ENCODE peak calls at places on chromosome 3, in seven cellular contexts. One of them, this sample, is unnamed.
A peak's percentile ranks its signal among the peaks of the same experiment; 100 is the strongest.

GRCh38 chr3:23723153-23723552 is 82.6 kb upstream of the UBE2E1 start:
- DNase-seq in AG10803: no peak
- DNase-seq in CD8-positive, alpha-beta T cell: no peak
- DNase-seq in upper lobe of right lung: no peak
- DNase-seq in GM23338: no peak
- DNase-seq in heart right ventricle: no peak
- DNase-seq in ovary: no peak
- DNase-seq in this sample: no peak

GRCh38 chr3:160981217-160981938 is 123.8 kb downstream of the B3GALNT1 start:
- DNase-seq in ovary: no peak
- DNase-seq in heart right ventricle: no peak
- DNase-seq in AG10803: peak; percentile 3
- DNase-seq in upper lobe of right lung: no peak
- DNase-seq in GM23338: no peak
- DNase-seq in CD8-positive, alpha-beta T cell: no peak
- DNase-seq in this sample: no peak

GRCh38 chr3:50138266-50139230 is 16.6 kb upstream of the SEMA3F start:
- DNase-seq in GM23338: peak; percentile 84
- DNase-seq in CD8-positive, alpha-beta T cell: no peak
- DNase-seq in upper lobe of right lung: no peak
- DNase-seq in AG10803: no peak
- DNase-seq in ovary: no peak
- DNase-seq in heart right ventricle: no peak
- DNase-seq in this sample: no peak

GRCh38 chr3:195866686-195867511 is 41.5 kb downstream of the TNK2 start:
- DNase-seq in upper lobe of right lung: no peak
- DNase-seq in ovary: no peak
- DNase-seq in GM23338: no peak
- DNase-seq in AG10803: no peak
- DNase-seq in CD8-positive, alpha-beta T cell: no peak
- DNase-seq in heart right ventricle: no peak
- DNase-seq in this sample: no peak

GRCh38 chr3:194112120-194113106 is 23.5 kb upstream of the HES1 start:
- DNase-seq in CD8-positive, alpha-beta T cell: no peak
- DNase-seq in ovary: no peak
- DNase-seq in GM23338: no peak
- DNase-seq in upper lobe of right lung: no peak
- DNase-seq in heart right ventricle: no peak
- DNase-seq in AG10803: no peak
- DNase-seq in this sample: no peak

GRCh38 chr3:12400795-12401194 is 83.5 kb upstream of the TSEN2 start:
- DNase-seq in heart right ventricle: no peak
- DNase-seq in ovary: no peak
- DNase-seq in AG10803: peak; percentile 56
- DNase-seq in CD8-positive, alpha-beta T cell: no peak
- DNase-seq in upper lobe of right lung: no peak
- DNase-seq in GM23338: no peak
- DNase-seq in this sample: peak; percentile 54

GRCh38 chr3:127715541-127715940 is 42.8 kb downstream of the ABTB1 start:
- DNase-seq in GM23338: no peak
- DNase-seq in upper lobe of right lung: peak; percentile 35
- DNase-seq in CD8-positive, alpha-beta T cell: no peak
- DNase-seq in heart right ventricle: no peak
- DNase-seq in AG10803: no peak
- DNase-seq in ovary: no peak
- DNase-seq in this sample: no peak

GRCh38 chr3:32399030-32399620 is 7.5 kb downstream of the CMTM7 start:
- DNase-seq in CD8-positive, alpha-beta T cell: no peak
- DNase-seq in heart right ventricle: no peak
- DNase-seq in upper lobe of right lung: no peak
- DNase-seq in ovary: no peak
- DNase-seq in AG10803: peak; percentile 47
- DNase-seq in GM23338: peak; percentile 85
- DNase-seq in this sample: no peak

GRCh38 chr3:128875556-128876120 is 3.8 kb upstream of the ACAD9 start:
- DNase-seq in AG10803: no peak
- DNase-seq in ovary: no peak
- DNase-seq in upper lobe of right lung: no peak
- DNase-seq in heart right ventricle: peak; percentile 33
- DNase-seq in GM23338: peak; percentile 86
- DNase-seq in CD8-positive, alpha-beta T cell: peak; percentile 41
- DNase-seq in this sample: no peak

GRCh38 chr3:184656991-184657669 is 54.7 kb downstream of the MAGEF1 start:
- DNase-seq in AG10803: peak; percentile 57
- DNase-seq in CD8-positive, alpha-beta T cell: no peak
- DNase-seq in upper lobe of right lung: no peak
- DNase-seq in heart right ventricle: no peak
- DNase-seq in ovary: no peak
- DNase-seq in GM23338: no peak
- DNase-seq in this sample: peak; percentile 62

GRCh38 chr3:183581496-183582155 is 26.1 kb upstream of the KLHL6 start:
- DNase-seq in CD8-positive, alpha-beta T cell: no peak
- DNase-seq in ovary: no peak
- DNase-seq in upper lobe of right lung: no peak
- DNase-seq in GM23338: no peak
- DNase-seq in AG10803: no peak
- DNase-seq in heart right ventricle: no peak
- DNase-seq in this sample: no peak

GRCh38 chr3:115072265-115073008 is 74.7 kb downstream of the ZBTB20 start:
- DNase-seq in heart right ventricle: no peak
- DNase-seq in ovary: no peak
- DNase-seq in upper lobe of right lung: no peak
- DNase-seq in CD8-positive, alpha-beta T cell: no peak
- DNase-seq in GM23338: no peak
- DNase-seq in AG10803: peak; percentile 66
- DNase-seq in this sample: no peak

GRCh38 chr3:167700926-167701325 is 33.8 kb downstream of the PDCD10 start:
- DNase-seq in heart right ventricle: no peak
- DNase-seq in ovary: no peak
- DNase-seq in upper lobe of right lung: no peak
- DNase-seq in AG10803: no peak
- DNase-seq in GM23338: no peak
- DNase-seq in CD8-positive, alpha-beta T cell: no peak
- DNase-seq in this sample: no peak

GRCh38 chr3:127456471-127457093 is 134.0 kb downstream of the TPRA1 start:
- DNase-seq in heart right ventricle: no peak
- DNase-seq in ovary: peak; percentile 34
- DNase-seq in CD8-positive, alpha-beta T cell: no peak
- DNase-seq in GM23338: peak; percentile 16
- DNase-seq in AG10803: peak; percentile 37
- DNase-seq in upper lobe of right lung: peak; percentile 64
- DNase-seq in this sample: no peak

GRCh38 chr3:127888564-127889107 is 26.4 kb upstream of the KBTBD12 start:
- DNase-seq in heart right ventricle: no peak
- DNase-seq in ovary: no peak
- DNase-seq in upper lobe of right lung: no peak
- DNase-seq in GM23338: no peak
- DNase-seq in CD8-positive, alpha-beta T cell: no peak
- DNase-seq in AG10803: no peak
- DNase-seq in this sample: no peak

GRCh38 chr3:49399467-49399866 is 12.3 kb downstream of the RHOA start:
- DNase-seq in AG10803: no peak
- DNase-seq in heart right ventricle: no peak
- DNase-seq in GM23338: no peak
- DNase-seq in upper lobe of right lung: no peak
- DNase-seq in CD8-positive, alpha-beta T cell: no peak
- DNase-seq in ovary: no peak
- DNase-seq in this sample: no peak

GRCh38 chr3:130093741-130094391 is 12.2 kb downstream of the ALG1L2 start:
- DNase-seq in CD8-positive, alpha-beta T cell: peak; percentile 4
- DNase-seq in AG10803: no peak
- DNase-seq in ovary: no peak
- DNase-seq in GM23338: peak; percentile 51
- DNase-seq in heart right ventricle: no peak
- DNase-seq in upper lobe of right lung: no peak
- DNase-seq in this sample: no peak

GRCh38 chr3:88433572-88433971 is 283.8 kb downstream of the C3orf38 start:
- DNase-seq in AG10803: no peak
- DNase-seq in heart right ventricle: no peak
- DNase-seq in GM23338: no peak
- DNase-seq in upper lobe of right lung: no peak
- DNase-seq in CD8-positive, alpha-beta T cell: no peak
- DNase-seq in ovary: no peak
- DNase-seq in this sample: no peak

GRCh38 chr3:50516048-50516871 is 12.8 kb upstream of the CACNA2D2 start:
- DNase-seq in heart right ventricle: peak; percentile 82
- DNase-seq in AG10803: no peak
- DNase-seq in GM23338: peak; percentile 87
- DNase-seq in CD8-positive, alpha-beta T cell: no peak
- DNase-seq in upper lobe of right lung: peak; percentile 88
- DNase-seq in ovary: peak; percentile 69
- DNase-seq in this sample: no peak

GRCh38 chr3:40985195-40985594 is 214.1 kb upstream of the CTNNB1 start:
- DNase-seq in upper lobe of right lung: no peak
- DNase-seq in heart right ventricle: no peak
- DNase-seq in ovary: no peak
- DNase-seq in AG10803: no peak
- DNase-seq in CD8-positive, alpha-beta T cell: no peak
- DNase-seq in GM23338: no peak
- DNase-seq in this sample: no peak

GRCh38 chr3:38168151-38168987 is 3.0 kb downstream of the OXSR1 start:
- DNase-seq in heart right ventricle: no peak
- DNase-seq in ovary: no peak
- DNase-seq in upper lobe of right lung: no peak
- DNase-seq in AG10803: peak; percentile 56
- DNase-seq in CD8-positive, alpha-beta T cell: no peak
- DNase-seq in GM23338: no peak
- DNase-seq in this sample: no peak

GRCh38 chr3:140186421-140186920 is 251.5 kb downstream of the CLSTN2 start:
- DNase-seq in CD8-positive, alpha-beta T cell: no peak
- DNase-seq in GM23338: no peak
- DNase-seq in ovary: no peak
- DNase-seq in upper lobe of right lung: no peak
- DNase-seq in AG10803: peak; percentile 40
- DNase-seq in heart right ventricle: no peak
- DNase-seq in this sample: peak; percentile 17

GRCh38 chr3:97389883-97390282 is 374.7 kb upstream of the ARL6 start:
- DNase-seq in upper lobe of right lung: no peak
- DNase-seq in GM23338: peak; percentile 39
- DNase-seq in AG10803: no peak
- DNase-seq in CD8-positive, alpha-beta T cell: no peak
- DNase-seq in ovary: no peak
- DNase-seq in heart right ventricle: no peak
- DNase-seq in this sample: no peak

GRCh38 chr3:126432361-126432760 is 37.7 kb downstream of the CFAP100 start:
- DNase-seq in GM23338: no peak
- DNase-seq in AG10803: peak; percentile 17
- DNase-seq in CD8-positive, alpha-beta T cell: no peak
- DNase-seq in heart right ventricle: no peak
- DNase-seq in upper lobe of right lung: no peak
- DNase-seq in ovary: no peak
- DNase-seq in this sample: no peak

GRCh38 chr3:93988283-93988682 is 8.3 kb downstream of the ARL13B start:
- DNase-seq in CD8-positive, alpha-beta T cell: no peak
- DNase-seq in upper lobe of right lung: no peak
- DNase-seq in AG10803: no peak
- DNase-seq in GM23338: no peak
- DNase-seq in ovary: no peak
- DNase-seq in heart right ventricle: no peak
- DNase-seq in this sample: no peak

GRCh38 chr3:69761896-69762789 is 22.9 kb downstream of the MITF start:
- DNase-seq in upper lobe of right lung: no peak
- DNase-seq in GM23338: no peak
- DNase-seq in CD8-positive, alpha-beta T cell: no peak
- DNase-seq in AG10803: peak; percentile 77
- DNase-seq in heart right ventricle: no peak
- DNase-seq in ovary: no peak
- DNase-seq in this sample: peak; percentile 72

GRCh38 chr3:87706176-87706575 is 352.6 kb downstream of the CGGBP1 start:
- DNase-seq in AG10803: no peak
- DNase-seq in ovary: no peak
- DNase-seq in GM23338: no peak
- DNase-seq in upper lobe of right lung: no peak
- DNase-seq in CD8-positive, alpha-beta T cell: no peak
- DNase-seq in heart right ventricle: no peak
- DNase-seq in this sample: no peak

GRCh38 chr3:61809879-61810278 is 248.5 kb downstream of the PTPRG start:
- DNase-seq in AG10803: no peak
- DNase-seq in GM23338: no peak
- DNase-seq in CD8-positive, alpha-beta T cell: no peak
- DNase-seq in upper lobe of right lung: no peak
- DNase-seq in heart right ventricle: peak; percentile 41
- DNase-seq in ovary: peak; percentile 56
- DNase-seq in this sample: no peak

GRCh38 chr3:14280326-14280725 is 101.7 kb downstream of the LSM3 start:
- DNase-seq in ovary: no peak
- DNase-seq in AG10803: no peak
- DNase-seq in heart right ventricle: no peak
- DNase-seq in GM23338: no peak
- DNase-seq in CD8-positive, alpha-beta T cell: no peak
- DNase-seq in upper lobe of right lung: no peak
- DNase-seq in this sample: no peak

GRCh38 chr3:155978324-155978723 is 107.9 kb downstream of the GMPS start:
- DNase-seq in AG10803: no peak
- DNase-seq in CD8-positive, alpha-beta T cell: no peak
- DNase-seq in ovary: no peak
- DNase-seq in GM23338: no peak
- DNase-seq in upper lobe of right lung: no peak
- DNase-seq in heart right ventricle: no peak
- DNase-seq in this sample: no peak
- TF ChIP-seq CTCF in AG10803: peak; percentile 43
- TF ChIP-seq CTCF in CD8-positive, alpha-beta T cell: no peak
- TF ChIP-seq CTCF in ovary: no peak
- TF ChIP-seq CTCF in GM23338: peak; percentile 72
- TF ChIP-seq CTCF in upper lobe of right lung: peak; percentile 20
- TF ChIP-seq CTCF in heart right ventricle: no peak
- TF ChIP-seq CTCF in this sample: peak; percentile 3

DNA sequence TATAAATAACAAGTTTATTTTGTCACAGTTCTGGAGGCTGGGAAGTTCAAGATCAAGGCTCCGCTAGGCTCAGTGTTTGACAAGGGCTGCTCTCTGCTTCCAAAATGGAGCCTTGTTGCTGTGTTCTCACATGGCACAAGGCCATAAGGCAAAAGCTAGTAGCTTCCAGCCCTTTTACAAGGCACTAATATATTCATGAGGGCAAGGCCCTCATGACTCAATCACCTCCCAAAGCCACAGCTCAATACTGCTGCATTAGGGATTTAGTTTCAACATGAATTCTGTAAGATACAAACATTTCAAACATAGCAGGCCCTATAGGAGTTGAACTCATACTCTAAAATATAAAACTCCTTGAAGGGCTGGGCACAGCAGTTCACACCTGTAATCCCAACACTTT is 30.2 kb downstream of the ZBTB11 start:
- DNase-seq in ovary: no peak
- DNase-seq in upper lobe of right lung: no peak
- DNase-seq in CD8-positive, alpha-beta T cell: no peak
- DNase-seq in heart right ventricle: no peak
- DNase-seq in GM23338: no peak
- DNase-seq in AG10803: no peak
- DNase-seq in this sample: no peak
- H3K4me3 ChIP-seq in ovary: no peak overlapping the region
- H3K4me3 ChIP-seq in upper lobe of right lung: no peak overlapping the region
- H3K4me3 ChIP-seq in CD8-positive, alpha-beta T cell: no peak overlapping the region
- H3K4me3 ChIP-seq in heart right ventricle: no peak overlapping the region
- H3K4me3 ChIP-seq in GM23338: no peak overlapping the region
- H3K4me3 ChIP-seq in AG10803: no peak overlapping the region
- H3K4me3 ChIP-seq in this sample: no peak overlapping the region

GRCh38 chr3:191136347-191136746 is 62.7 kb upstream of the OSTN start:
- DNase-seq in CD8-positive, alpha-beta T cell: no peak
- DNase-seq in heart right ventricle: no peak
- DNase-seq in upper lobe of right lung: no peak
- DNase-seq in GM23338: peak; percentile 61
- DNase-seq in ovary: no peak
- DNase-seq in AG10803: peak; percentile 17
- DNase-seq in this sample: no peak
- TF ChIP-seq CTCF in CD8-positive, alpha-beta T cell: no peak
- TF ChIP-seq CTCF in heart right ventricle: no peak
- TF ChIP-seq CTCF in upper lobe of right lung: peak; percentile 38
- TF ChIP-seq CTCF in GM23338: peak; percentile 80
- TF ChIP-seq CTCF in ovary: no peak
- TF ChIP-seq CTCF in AG10803: peak; percentile 53
- TF ChIP-seq CTCF in this sample: no peak

GRCh38 chr3:19539488-19540395 is 391.4 kb downstream of the KCNH8 start:
- DNase-seq in upper lobe of right lung: no peak
- DNase-seq in CD8-positive, alpha-beta T cell: no peak
- DNase-seq in GM23338: no peak
- DNase-seq in heart right ventricle: no peak
- DNase-seq in AG10803: no peak
- DNase-seq in ovary: no peak
- DNase-seq in this sample: no peak
- H3K4me3 ChIP-seq in upper lobe of right lung: no peak overlapping the region
- H3K4me3 ChIP-seq in CD8-positive, alpha-beta T cell: no peak overlapping the region
- H3K4me3 ChIP-seq in GM23338: no peak overlapping the region
- H3K4me3 ChIP-seq in heart right ventricle: no peak overlapping the region
- H3K4me3 ChIP-seq in AG10803: no peak overlapping the region
- H3K4me3 ChIP-seq in ovary: no peak overlapping the region
- H3K4me3 ChIP-seq in this sample: no peak overlapping the region

This sample was measured in AG04449.